ENCODE peak calls at places on chromosomes 12 and 14, in nine cellular contexts. One of them, this sample, is unnamed.

GRCh38 chr12:97545804-97546203 is 83.2 kb downstream of the RMST start:
- DNase-seq in stimulated activated CD4-positive, alpha-beta T cell treated with anti-CD3 and anti-CD28 coated beads, Interleukin-1b, Interleukin-23, amount 100 ng/mL, for 1 hour: no peak
- DNase-seq in HuH-7: no peak
- DNase-seq in midbrain: no peak
- DNase-seq in fibroblast of lung: no peak
- DNase-seq in NCI-H1105: no peak
- DNase-seq in caudate nucleus: no peak
- DNase-seq in germinal center: no peak
- DNase-seq in type B pancreatic cell: no peak
- DNase-seq in this sample: no peak

GRCh38 chr14:61444215-61444768 is 122.9 kb downstream of the PRKCH start:
- DNase-seq in midbrain: no peak
- DNase-seq in HuH-7: no peak
- DNase-seq in fibroblast of lung: no peak
- DNase-seq in stimulated activated CD4-positive, alpha-beta T cell treated with anti-CD3 and anti-CD28 coated beads, Interleukin-1b, Interleukin-23, amount 100 ng/mL, for 1 hour: no peak
- DNase-seq in caudate nucleus: no peak
- DNase-seq in type B pancreatic cell: no peak
- DNase-seq in NCI-H1105: no peak
- DNase-seq in germinal center: no peak
- DNase-seq in this sample: peak; percentile 64

GRCh38 chr12:34597548-34598351 is 575.5 kb downstream of the ALG10 start:
- DNase-seq in germinal center: no peak
- DNase-seq in midbrain: no peak
- DNase-seq in HuH-7: no peak
- DNase-seq in type B pancreatic cell: peak; percentile 50
- DNase-seq in NCI-H1105: no peak
- DNase-seq in stimulated activated CD4-positive, alpha-beta T cell treated with anti-CD3 and anti-CD28 coated beads, Interleukin-1b, Interleukin-23, amount 100 ng/mL, for 1 hour: no peak
- DNase-seq in caudate nucleus: no peak
- DNase-seq in fibroblast of lung: no peak
- DNase-seq in this sample: peak; percentile 3

GRCh38 chr12:54616933-54617535 is 17.7 kb downstream of the LACRT start:
- DNase-seq in type B pancreatic cell: no peak
- DNase-seq in HuH-7: no peak
- DNase-seq in fibroblast of lung: no peak
- DNase-seq in NCI-H1105: no peak
- DNase-seq in midbrain: no peak
- DNase-seq in caudate nucleus: no peak
- DNase-seq in germinal center: no peak
- DNase-seq in stimulated activated CD4-positive, alpha-beta T cell treated with anti-CD3 and anti-CD28 coated beads, Interleukin-1b, Interleukin-23, amount 100 ng/mL, for 1 hour: no peak
- DNase-seq in this sample: no peak

GRCh38 chr14:22865424-22866215 is 5.9 kb upstream of the LRP10 start:
- DNase-seq in type B pancreatic cell: no peak
- DNase-seq in caudate nucleus: no peak
- DNase-seq in fibroblast of lung: no peak
- DNase-seq in stimulated activated CD4-positive, alpha-beta T cell treated with anti-CD3 and anti-CD28 coated beads, Interleukin-1b, Interleukin-23, amount 100 ng/mL, for 1 hour: no peak
- DNase-seq in NCI-H1105: no peak
- DNase-seq in HuH-7: no peak
- DNase-seq in midbrain: no peak
- DNase-seq in germinal center: no peak
- DNase-seq in this sample: no peak

GRCh38 chr12:52672321-52672933 is 7.8 kb downstream of the KRT1 start:
- DNase-seq in type B pancreatic cell: no peak
- DNase-seq in NCI-H1105: no peak
- DNase-seq in germinal center: no peak
- DNase-seq in fibroblast of lung: peak; percentile 27
- DNase-seq in HuH-7: no peak
- DNase-seq in stimulated activated CD4-positive, alpha-beta T cell treated with anti-CD3 and anti-CD28 coated beads, Interleukin-1b, Interleukin-23, amount 100 ng/mL, for 1 hour: no peak
- DNase-seq in caudate nucleus: no peak
- DNase-seq in midbrain: no peak
- DNase-seq in this sample: no peak

GRCh38 chr12:124994435-124994975 is 1.1 kb downstream of the BRI3BP start:
- DNase-seq in caudate nucleus: no peak
- DNase-seq in fibroblast of lung: no peak
- DNase-seq in type B pancreatic cell: no peak
- DNase-seq in stimulated activated CD4-positive, alpha-beta T cell treated with anti-CD3 and anti-CD28 coated beads, Interleukin-1b, Interleukin-23, amount 100 ng/mL, for 1 hour: no peak
- DNase-seq in germinal center: peak; percentile 54
- DNase-seq in midbrain: no peak
- DNase-seq in NCI-H1105: no peak
- DNase-seq in HuH-7: no peak
- DNase-seq in this sample: no peak

GRCh38 chr14:103121846-103122577 is 1.2 kb upstream of the TNFAIP2 start:
- DNase-seq in midbrain: no peak
- DNase-seq in type B pancreatic cell: peak; percentile 91
- DNase-seq in stimulated activated CD4-positive, alpha-beta T cell treated with anti-CD3 and anti-CD28 coated beads, Interleukin-1b, Interleukin-23, amount 100 ng/mL, for 1 hour: no peak
- DNase-seq in HuH-7: peak; percentile 85
- DNase-seq in germinal center: no peak
- DNase-seq in NCI-H1105: peak; percentile 99
- DNase-seq in fibroblast of lung: peak; percentile 80
- DNase-seq in caudate nucleus: no peak
- DNase-seq in this sample: no peak

GRCh38 chr12:53868516-53868986 is 70.1 kb upstream of the HOXC13 start:
- DNase-seq in midbrain: no peak
- DNase-seq in HuH-7: no peak
- DNase-seq in stimulated activated CD4-positive, alpha-beta T cell treated with anti-CD3 and anti-CD28 coated beads, Interleukin-1b, Interleukin-23, amount 100 ng/mL, for 1 hour: no peak
- DNase-seq in type B pancreatic cell: no peak
- DNase-seq in NCI-H1105: no peak
- DNase-seq in fibroblast of lung: no peak
- DNase-seq in germinal center: no peak
- DNase-seq in caudate nucleus: no peak
- DNase-seq in this sample: no peak

GRCh38 chr14:85519661-85520305 is 10.2 kb upstream of the FLRT2 start:
- DNase-seq in germinal center: no peak
- DNase-seq in fibroblast of lung: no peak
- DNase-seq in caudate nucleus: no peak
- DNase-seq in NCI-H1105: no peak
- DNase-seq in stimulated activated CD4-positive, alpha-beta T cell treated with anti-CD3 and anti-CD28 coated beads, Interleukin-1b, Interleukin-23, amount 100 ng/mL, for 1 hour: no peak
- DNase-seq in midbrain: no peak
- DNase-seq in HuH-7: no peak
- DNase-seq in type B pancreatic cell: no peak
- DNase-seq in this sample: no peak

GRCh38 chr14:91415794-91416743 is 1.6 kb downstream of the CCDC88C start:
- DNase-seq in NCI-H1105: peak; percentile 30
- DNase-seq in HuH-7: no peak
- DNase-seq in germinal center: peak; percentile 72
- DNase-seq in type B pancreatic cell: no peak
- DNase-seq in fibroblast of lung: peak; percentile 14
- DNase-seq in caudate nucleus: no peak
- DNase-seq in stimulated activated CD4-positive, alpha-beta T cell treated with anti-CD3 and anti-CD28 coated beads, Interleukin-1b, Interleukin-23, amount 100 ng/mL, for 1 hour: no peak
- DNase-seq in midbrain: no peak
- DNase-seq in this sample: peak; percentile 79

GRCh38 chr14:102063092-102063807 is 23.6 kb downstream of the HSP90AA1 start:
- DNase-seq in germinal center: peak; percentile 81
- DNase-seq in stimulated activated CD4-positive, alpha-beta T cell treated with anti-CD3 and anti-CD28 coated beads, Interleukin-1b, Interleukin-23, amount 100 ng/mL, for 1 hour: peak; percentile 24
- DNase-seq in caudate nucleus: no peak
- DNase-seq in midbrain: peak; percentile 35
- DNase-seq in NCI-H1105: peak; percentile 63
- DNase-seq in HuH-7: peak; percentile 77
- DNase-seq in type B pancreatic cell: no peak
- DNase-seq in fibroblast of lung: peak; percentile 85
- DNase-seq in this sample: peak; percentile 71

GRCh38 chr12:92400006-92400405 is 254.4 kb upstream of the BTG1 start:
- DNase-seq in NCI-H1105: no peak
- DNase-seq in midbrain: no peak
- DNase-seq in caudate nucleus: no peak
- DNase-seq in germinal center: peak; percentile 14
- DNase-seq in HuH-7: no peak
- DNase-seq in stimulated activated CD4-positive, alpha-beta T cell treated with anti-CD3 and anti-CD28 coated beads, Interleukin-1b, Interleukin-23, amount 100 ng/mL, for 1 hour: no peak
- DNase-seq in type B pancreatic cell: no peak
- DNase-seq in fibroblast of lung: no peak
- DNase-seq in this sample: no peak

GRCh38 chr12:44019118-44019517 is 183.2 kb downstream of the TMEM117 start:
- DNase-seq in HuH-7: no peak
- DNase-seq in midbrain: no peak
- DNase-seq in NCI-H1105: no peak
- DNase-seq in fibroblast of lung: no peak
- DNase-seq in caudate nucleus: no peak
- DNase-seq in type B pancreatic cell: no peak
- DNase-seq in stimulated activated CD4-positive, alpha-beta T cell treated with anti-CD3 and anti-CD28 coated beads, Interleukin-1b, Interleukin-23, amount 100 ng/mL, for 1 hour: no peak
- DNase-seq in germinal center: no peak
- DNase-seq in this sample: no peak

GRCh38 chr14:99604766-99605298 is 825 bp upstream of the CCDC85C start:
- DNase-seq in NCI-H1105: peak; percentile 42
- DNase-seq in stimulated activated CD4-positive, alpha-beta T cell treated with anti-CD3 and anti-CD28 coated beads, Interleukin-1b, Interleukin-23, amount 100 ng/mL, for 1 hour: no peak
- DNase-seq in type B pancreatic cell: peak; percentile 81
- DNase-seq in caudate nucleus: no peak
- DNase-seq in HuH-7: no peak
- DNase-seq in fibroblast of lung: peak; percentile 48
- DNase-seq in germinal center: peak; percentile 48
- DNase-seq in midbrain: no peak
- DNase-seq in this sample: no peak

GRCh38 chr14:101843665-101844064 is 82.2 kb downstream of the PPP2R5C start:
- DNase-seq in stimulated activated CD4-positive, alpha-beta T cell treated with anti-CD3 and anti-CD28 coated beads, Interleukin-1b, Interleukin-23, amount 100 ng/mL, for 1 hour: no peak
- DNase-seq in HuH-7: no peak
- DNase-seq in type B pancreatic cell: no peak
- DNase-seq in germinal center: peak; percentile 81
- DNase-seq in midbrain: no peak
- DNase-seq in caudate nucleus: no peak
- DNase-seq in NCI-H1105: no peak
- DNase-seq in fibroblast of lung: no peak
- DNase-seq in this sample: peak; percentile 65

GRCh38 chr12:31362115-31362758 is 36.3 kb upstream of the SINHCAF start:
- DNase-seq in fibroblast of lung: no peak
- DNase-seq in NCI-H1105: peak; percentile 17
- DNase-seq in HuH-7: no peak
- DNase-seq in caudate nucleus: no peak
- DNase-seq in stimulated activated CD4-positive, alpha-beta T cell treated with anti-CD3 and anti-CD28 coated beads, Interleukin-1b, Interleukin-23, amount 100 ng/mL, for 1 hour: no peak
- DNase-seq in germinal center: no peak
- DNase-seq in midbrain: peak; percentile 2
- DNase-seq in type B pancreatic cell: no peak
- DNase-seq in this sample: no peak

GRCh38 chr12:32083489-32083888 is 23.2 kb upstream of the BICD1 start:
- DNase-seq in stimulated activated CD4-positive, alpha-beta T cell treated with anti-CD3 and anti-CD28 coated beads, Interleukin-1b, Interleukin-23, amount 100 ng/mL, for 1 hour: no peak
- DNase-seq in type B pancreatic cell: no peak
- DNase-seq in germinal center: no peak
- DNase-seq in HuH-7: no peak
- DNase-seq in NCI-H1105: no peak
- DNase-seq in caudate nucleus: no peak
- DNase-seq in midbrain: no peak
- DNase-seq in fibroblast of lung: peak; percentile 84
- DNase-seq in this sample: no peak

GRCh38 chr14:61492474-61492873 is 171.1 kb downstream of the PRKCH start:
- DNase-seq in germinal center: no peak
- DNase-seq in type B pancreatic cell: no peak
- DNase-seq in stimulated activated CD4-positive, alpha-beta T cell treated with anti-CD3 and anti-CD28 coated beads, Interleukin-1b, Interleukin-23, amount 100 ng/mL, for 1 hour: no peak
- DNase-seq in caudate nucleus: no peak
- DNase-seq in NCI-H1105: no peak
- DNase-seq in midbrain: no peak
- DNase-seq in fibroblast of lung: no peak
- DNase-seq in HuH-7: no peak
- DNase-seq in this sample: no peak